ENCODE peak calls at places on chromosome 18, in eight cellular contexts. D, R, G, Z, L, P, S and V are unnamed samples.

GRCh38 chr18:51614033-51614432 is 416.6 kb upstream of the MEX3C start:
- DNase-seq in G (peak), Z (no peak), D (no peak), P (no peak), R (no peak), S (no peak), L (no peak), V (no peak)

GRCh38 chr18:78932281-78932680 is 47.3 kb upstream of the SALL3 start:
- DNase-seq in P (peak), S (no peak), Z (no peak), D (no peak), R (no peak), G (no peak), L (no peak), V (no peak)

GRCh38 chr18:13368080-13368813 is 149.7 kb downstream of the LDLRAD4 start:
- DNase-seq in S (no peak), G (no peak), L (no peak), P (no peak), Z (no peak), D (no peak), R (no peak), V (no peak)

GRCh38 chr18:30302181-30302580 is 740.4 kb downstream of the DSC3 start:
- DNase-seq in P (no peak), R (no peak), G (no peak), L (no peak), S (no peak), Z (no peak), D (no peak), V (no peak)

GRCh38 chr18:77091366-77091765 is 41.2 kb downstream of the MBP start:
- DNase-seq in R (no peak), G (no peak), P (peak), D (no peak), Z (no peak), L (no peak), S (no peak), V (no peak)

GRCh38 chr18:57438669-57439616 is 3.8 kb downstream of the ONECUT2 start:
- DNase-seq in G (no peak), R (no peak), D (no peak), S (no peak), L (no peak), Z (no peak), P (no peak), V (no peak)

GRCh38 chr18:3983351-3983969 is 471.6 kb downstream of the DLGAP1 start:
- DNase-seq in P (no peak), S (no peak), R (no peak), L (no peak), D (no peak), G (no peak), Z (no peak), V (no peak)

GRCh38 chr18:4020026-4020425 is 435.1 kb downstream of the DLGAP1 start:
- DNase-seq in P (no peak), S (no peak), Z (no peak), G (no peak), L (no peak), R (no peak), D (no peak), V (no peak)

GRCh38 chr18:57423821-57424220 is 11.4 kb upstream of the ONECUT2 start:
- DNase-seq in Z (no peak), D (no peak), R (no peak), L (no peak), S (no peak), G (no peak), P (no peak), V (no peak)

GRCh38 chr18:28607991-28608390 is 431.1 kb upstream of the CDH2 start:
- DNase-seq in S (no peak), G (no peak), R (no peak), Z (no peak), P (no peak), L (no peak), D (no peak), V (no peak)

GRCh38 chr18:52313213-52313612 is 26.8 kb upstream of the DCC start:
- DNase-seq in L (no peak), R (no peak), Z (no peak), S (no peak), P (no peak), G (no peak), D (no peak), V (no peak)

GRCh38 chr18:54774423-54774822 is 53.9 kb upstream of the RAB27B start:
- DNase-seq in R (no peak), L (no peak), P (no peak), Z (no peak), S (no peak), D (no peak), G (no peak), V (no peak)

GRCh38 chr18:51654441-51655326 is 457.2 kb upstream of the MEX3C start:
- DNase-seq in S (no peak), Z (no peak), L (no peak), G (no peak), P (no peak), R (no peak), D (no peak), V (no peak)

GRCh38 chr18:3151379-3152264 is 68.1 kb downstream of the MYOM1 start:
- DNase-seq in R (no peak), P (no peak), Z (no peak), L (no peak), S (no peak), G (no peak), D (no peak), V (peak)

GRCh38 chr18:12769136-12769535 is 66.3 kb downstream of the PSMG2 start:
- DNase-seq in S (no peak), G (no peak), D (no peak), R (no peak), L (no peak), P (no peak), Z (no peak), V (no peak)

GRCh38 chr18:8339958-8340357 is 269.3 kb upstream of the RAB12 start:
- DNase-seq in G (no peak), S (no peak), P (no peak), L (no peak), R (no peak), D (no peak), Z (no peak), V (no peak)

GRCh38 chr18:8337216-8337615 is 272.0 kb upstream of the RAB12 start:
- DNase-seq in P (no peak), G (no peak), S (no peak), R (no peak), D (no peak), L (no peak), Z (no peak), V (no peak)

GRCh38 chr18:8341481-8342230 is 267.6 kb upstream of the RAB12 start:
- DNase-seq in L (no peak), G (no peak), P (no peak), D (peak), S (no peak), Z (no peak), R (no peak), V (no peak)
- TF ChIP-seq POLR2AphosphoS5 in L (no peak), G (no peak), P (no peak), D (peak), S (no peak), Z (no peak), R (no peak), V (no peak)

DNA sequence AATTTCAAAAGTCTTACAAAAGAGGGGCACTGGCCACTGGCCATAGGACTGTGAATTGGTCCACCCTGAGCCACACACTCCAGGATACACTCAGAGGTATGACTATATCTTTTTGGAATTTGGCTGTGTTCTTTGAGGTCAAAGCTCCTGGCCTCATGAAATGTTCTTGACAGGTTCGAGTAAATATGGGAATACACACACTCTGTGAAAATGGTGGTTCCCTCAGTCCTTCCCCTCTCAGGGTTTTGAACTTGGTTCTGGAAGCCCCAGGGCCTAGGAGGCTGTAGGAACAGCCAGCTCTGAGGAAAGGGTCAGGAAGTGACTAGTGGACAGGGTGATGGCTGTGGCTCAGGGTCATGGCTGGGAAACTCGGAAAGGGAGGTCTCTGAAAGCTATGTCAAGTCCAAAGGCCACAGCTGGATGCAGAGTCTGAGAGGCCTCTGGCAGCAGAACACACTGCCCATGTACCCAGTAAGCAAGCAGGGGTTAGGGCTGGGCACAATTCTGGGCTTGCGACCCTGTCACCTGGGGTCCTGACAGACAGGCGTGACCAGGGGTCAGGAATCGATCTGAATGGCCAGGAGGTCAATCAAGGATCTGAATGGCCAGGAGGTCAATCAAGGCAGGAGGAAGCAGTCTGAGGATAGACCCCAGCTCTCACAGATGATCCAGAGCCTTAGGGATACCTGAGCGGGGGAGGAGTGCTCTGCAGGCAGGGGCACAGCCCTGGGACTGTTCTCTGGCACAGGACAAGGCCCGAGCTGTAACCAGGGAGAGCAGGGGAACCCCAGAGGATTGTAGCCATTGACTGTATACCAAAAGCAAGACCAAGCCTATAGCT is 223.4 kb upstream of the SMAD2 start:
- DNase-seq in Z (no peak), R (no peak), D (no peak), P (no peak), L (no peak), G (no peak), S (no peak), V (no peak)
- TF ChIP-seq POLR2AphosphoS5 in Z (no peak), R (no peak), D (no peak), P (no peak), L (no peak), G (no peak), S (no peak), V (no peak)

DNA sequence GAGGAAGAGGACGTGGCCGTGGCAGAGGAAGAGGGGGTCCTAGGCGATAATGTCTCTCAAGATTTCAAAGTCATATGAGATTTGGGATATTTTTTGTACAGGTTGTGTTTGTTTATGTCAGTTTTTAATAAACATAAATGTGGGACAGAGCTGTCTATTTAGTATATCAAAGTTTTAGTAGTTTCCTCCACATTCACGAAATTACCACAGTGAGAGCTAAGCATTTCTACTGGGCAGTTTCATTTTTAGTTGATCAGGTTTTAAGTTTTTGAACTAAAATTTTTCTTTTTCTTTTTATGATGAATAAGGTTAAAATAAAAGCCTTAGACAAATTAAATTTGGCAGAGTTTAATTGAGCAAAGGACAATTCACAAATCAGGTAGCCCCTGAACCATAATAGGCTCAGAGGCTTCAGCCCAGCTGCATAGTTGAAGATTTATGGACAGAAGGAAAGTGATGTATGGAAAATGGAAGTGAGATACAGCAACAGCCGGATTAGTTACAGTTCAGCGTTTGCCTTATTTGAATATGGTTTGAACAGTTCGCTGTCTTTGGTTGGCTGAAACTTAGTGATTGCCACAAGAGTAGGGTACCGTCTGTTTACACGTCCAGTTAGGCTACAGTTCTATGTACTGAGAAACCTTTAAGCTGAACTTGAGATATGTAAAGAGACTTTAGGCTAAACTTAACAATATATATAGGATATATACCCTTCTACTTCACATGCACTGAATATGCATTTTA is 17.1 kb downstream of the SNRPD1 start:
- DNase-seq in D (no peak), G (no peak), P (no peak), Z (no peak), L (no peak), R (no peak), S (peak), V (no peak)
- TF ChIP-seq POLR2AphosphoS5 in D (no peak), G (no peak), P (no peak), Z (no peak), L (no peak), R (no peak), S (peak), V (peak)

DNA sequence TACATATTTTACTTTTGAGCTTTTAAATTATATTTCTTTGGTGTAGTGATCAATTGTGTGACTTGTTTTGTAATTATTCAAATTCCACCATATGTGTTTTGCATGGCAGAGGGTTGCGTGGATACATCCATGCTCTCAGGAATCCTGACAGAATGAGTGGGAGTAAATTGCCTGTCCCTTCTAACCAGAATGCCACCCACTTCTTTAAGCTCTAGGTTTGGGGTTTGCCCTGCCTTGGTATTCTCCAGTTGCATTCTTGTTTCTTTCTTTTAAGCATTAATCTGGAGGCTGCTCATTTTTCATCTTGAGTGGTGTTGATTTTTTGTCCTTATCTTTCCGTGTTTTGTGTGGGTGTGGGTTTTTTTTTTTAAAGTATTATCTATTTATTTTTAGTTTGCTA is 360.0 kb downstream of the PTPRM start:
- DNase-seq in L (no peak), Z (no peak), G (no peak), R (no peak), P (no peak), S (no peak), D (no peak), V (no peak)
- TF ChIP-seq POLR2AphosphoS5 in L (no peak), Z (no peak), G (no peak), R (no peak), P (no peak), S (no peak), D (no peak), V (no peak)

DNA sequence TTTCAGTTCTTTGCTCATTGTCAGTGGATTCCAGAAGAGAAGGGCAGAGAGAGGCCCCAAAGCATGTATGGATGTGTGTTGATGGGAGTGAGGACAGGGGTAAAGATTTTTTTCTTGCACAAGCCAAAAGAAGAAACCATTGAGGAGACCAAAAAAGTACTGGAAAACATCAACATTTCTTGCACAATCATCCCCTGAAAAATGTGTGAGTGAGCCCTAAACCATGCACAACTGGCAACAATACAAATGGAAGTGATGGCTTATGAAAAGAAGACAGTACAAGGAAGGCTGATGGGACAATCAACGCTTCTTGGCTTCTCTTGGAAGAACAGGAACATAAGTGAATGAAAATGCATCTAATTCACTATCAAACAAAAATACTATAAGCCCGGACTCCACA is 5.6 kb upstream of the SMAD7 start:
- DNase-seq in Z (no peak), D (no peak), G (no peak), S (no peak), L (no peak), R (no peak), P (no peak), V (no peak)
- TF ChIP-seq POLR2AphosphoS5 in Z (no peak), D (no peak), G (peak), S (no peak), L (peak), R (no peak), P (peak), V (no peak)

GRCh38 chr18:61606759-61607158 is 273.5 kb downstream of the CDH20 start:
- DNase-seq in Z (peak), S (no peak), P (peak), R (peak), G (peak), D (peak), L (peak), V (no peak)
- TF ChIP-seq POLR2AphosphoS5 in Z (no peak), S (no peak), P (no peak), R (no peak), G (peak), D (peak), L (peak), V (no peak)

GRCh38 chr18:45245036-45245638 is 370.1 kb upstream of the SLC14A2 start:
- DNase-seq in R (no peak), D (no peak), G (no peak), S (no peak), Z (no peak), L (no peak), P (no peak), V (no peak)

GRCh38 chr18:45249306-45249705 is 366.0 kb upstream of the SLC14A2 start:
- DNase-seq in D (no peak), S (no peak), L (no peak), Z (no peak), P (no peak), R (no peak), G (no peak), V (no peak)

GRCh38 chr18:45250479-45250878 is 364.8 kb upstream of the SLC14A2 start:
- DNase-seq in S (no peak), Z (no peak), R (no peak), P (no peak), L (no peak), G (no peak), D (no peak), V (no peak)

GRCh38 chr18:45251236-45251635 is 364.0 kb upstream of the SLC14A2 start:
- DNase-seq in G (no peak), S (no peak), R (no peak), Z (no peak), P (no peak), L (no peak), D (no peak), V (no peak)

GRCh38 chr18:45248240-45248903 is 366.9 kb upstream of the SLC14A2 start:
- DNase-seq in R (no peak), Z (no peak), L (peak), D (peak), G (no peak), S (no peak), P (no peak), V (no peak)
- TF ChIP-seq POLR2AphosphoS5 in R (no peak), Z (peak), L (peak), D (peak), G (no peak), S (no peak), P (no peak), V (no peak)

GRCh38 chr18:38747153-38747552 is 1181.6 kb upstream of the CELF4 start:
- DNase-seq in P (no peak), S (no peak), D (no peak), L (no peak), R (no peak), Z (no peak), G (no peak), V (no peak)
- TF ChIP-seq POLR2AphosphoS5 in P (no peak), S (no peak), D (no peak), L (no peak), R (no peak), Z (no peak), G (no peak), V (no peak)

GRCh38 chr18:34709631-34710429 is at the start of gene DTNA:
- DNase-seq in Z (no peak), D (no peak), G (no peak), P (no peak), R (no peak), L (no peak), S (no peak), V (no peak)

GRCh38 chr18:34707670-34708069 is 2.4 kb upstream of the DTNA start:
- DNase-seq in P (no peak), Z (peak), R (peak), G (peak), L (peak), D (no peak), S (no peak), V (no peak)

GRCh38 chr18:34704823-34705222 is 5.3 kb upstream of the DTNA start:
- DNase-seq in L (no peak), D (no peak), Z (no peak), P (no peak), R (no peak), S (no peak), G (no peak), V (no peak)

GRCh38 chr18:34710430-34711386 is 610 bp downstream of the DTNA start:
- DNase-seq in Z (no peak), P (no peak), G (no peak), S (no peak), D (no peak), R (no peak), L (no peak), V (no peak)

GRCh38 chr18:34709104-34709503 is 994 bp upstream of the DTNA start:
- DNase-seq in R (no peak), Z (no peak), P (no peak), D (no peak), S (no peak), L (peak), G (no peak), V (no peak)
- TF ChIP-seq POLR2AphosphoS5 in R (no peak), Z (no peak), P (peak), D (no peak), S (no peak), L (peak), G (no peak), V (no peak)